ENCODE peak calls at places on chromosomes 12 and 14, in four cellular contexts. S is K562, A is keratinocyte, L is endothelial cell of umbilical vein. Y is an unnamed sample.

GRCh38 chr12:76312314-76312713 is 35.9 kb downstream of the BBS10 start:
- DNase-seq in S (no peak), A (no peak), L (peak; percentile 30), Y (no peak)

GRCh38 chr14:87066221-87066817 is 926.7 kb downstream of the GALC start:
- DNase-seq in S (no peak), A (no peak), L (no peak), Y (peak; percentile 4)

GRCh38 chr14:93045211-93045674 is 70.5 kb downstream of the ITPK1 start:
- DNase-seq in S (peak; percentile 35), A (no peak), L (peak; percentile 16), Y (no peak)

GRCh38 chr14:54108481-54109471 is 152.2 kb upstream of the BMP4 start:
- DNase-seq in S (no peak), A (no peak), L (peak; percentile 94), Y (peak; percentile 82)

GRCh38 chr14:54603362-54603761 is 36.4 kb downstream of the SAMD4A start:
- DNase-seq in S (no peak), A (no peak), L (peak; percentile 48), Y (peak; percentile 82)

GRCh38 chr12:27781680-27782079 is 1.6 kb upstream of the MANSC4 start:
- DNase-seq in S (no peak), A (no peak), L (no peak), Y (peak; percentile 67)

GRCh38 chr12:46004715-46005114 is 14.3 kb upstream of the SCAF11 start:
- DNase-seq in S (no peak), A (no peak), L (no peak), Y (no peak)

GRCh38 chr12:130160711-130161231 is 1.5 kb upstream of the FZD10 start:
- DNase-seq in S (no peak), A (no peak), L (no peak), Y (no peak)

GRCh38 chr14:90641111-90642010 is 174.9 kb downstream of the TTC7B start:
- DNase-seq in S (no peak), A (no peak), L (no peak), Y (peak; percentile 29)

GRCh38 chr14:99519931-99520421 is 38.8 kb downstream of the CCNK start:
- DNase-seq in S (no peak), A (no peak), L (no peak), Y (no peak)

DNA sequence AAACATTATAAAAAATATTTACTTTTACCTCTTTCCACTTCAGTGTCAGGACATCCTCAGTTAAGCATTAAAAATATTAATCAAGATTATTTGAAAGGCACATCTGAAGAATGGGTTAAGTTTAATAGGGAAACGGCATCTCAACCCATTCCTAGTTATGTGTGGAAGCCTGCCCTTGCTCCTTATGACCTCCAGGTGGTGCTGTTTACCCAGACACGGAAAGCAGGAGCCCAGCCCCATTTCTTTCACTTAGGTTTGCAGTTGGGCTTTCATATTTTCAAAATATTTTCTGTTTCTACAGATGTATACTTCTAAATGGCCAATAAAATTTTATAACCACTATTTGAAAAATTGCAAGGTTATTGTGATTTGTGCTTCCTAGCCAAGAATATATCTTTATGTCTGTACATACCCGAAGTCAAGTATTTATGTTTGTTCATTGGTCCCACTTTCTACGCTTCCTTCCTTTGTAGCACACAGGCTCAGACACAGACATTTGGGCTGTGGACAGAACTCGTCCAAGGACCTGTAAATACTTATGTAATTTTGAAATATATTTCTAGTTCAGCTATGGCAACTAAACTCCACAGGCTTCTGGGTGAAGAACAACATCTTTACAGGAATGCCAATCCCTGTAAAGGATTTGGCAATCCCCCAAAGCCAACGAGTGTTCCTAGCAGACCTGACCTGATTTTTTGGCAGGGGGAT is 247.1 kb downstream of the AKAP6 start:
- DNase-seq in S (peak; percentile 48), A (no peak), L (peak; percentile 57), Y (peak; percentile 59)
- H3K4me2 ChIP-seq in S (no peak overlapping the region), A (no peak overlapping the region), L (no peak overlapping the region), Y (no peak overlapping the region)

DNA sequence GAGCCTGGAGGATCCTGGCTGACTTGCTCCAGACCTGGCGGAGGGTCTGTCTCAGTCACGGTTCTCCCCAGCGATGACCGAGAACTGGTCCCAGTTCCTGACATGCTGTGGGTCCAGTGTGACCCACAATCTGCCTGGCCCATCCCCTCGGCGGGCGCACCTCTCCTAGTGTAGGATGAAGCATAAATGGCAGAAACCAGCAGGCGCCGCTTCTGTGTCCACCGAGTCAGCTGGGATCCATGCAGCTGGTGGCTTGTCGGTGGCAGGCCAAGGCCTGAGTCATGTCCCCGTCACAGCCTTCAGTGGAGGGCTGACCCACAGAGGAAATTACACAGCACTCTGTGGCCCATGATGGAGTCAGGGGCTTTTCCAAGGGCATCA is 38.5 kb downstream of the NFKBIA start:
- DNase-seq in S (peak; percentile 56), A (no peak), L (peak; percentile 33), Y (peak; percentile 74)
- H3K9me1 ChIP-seq in S (no peaks in the 10 kb centered on the region), A (peaks cover 3% of the 10 kb centered on the region), L (no peaks in the 10 kb centered on the region), Y (peaks cover 33% of the 10 kb centered on the region)

GRCh38 chr12:112971248-112971647 is 7.1 kb upstream of the OAS2 start:
- DNase-seq in S (no peak), A (no peak), L (peak; percentile 38), Y (peak; percentile 2)
- H3K4me2 ChIP-seq in S (no peak overlapping the region), A (no peak overlapping the region), L (no peak overlapping the region), Y (no peak overlapping the region)

GRCh38 chr12:68451261-68452091 is 119.3 kb upstream of the MDM1 start:
- DNase-seq in S (peak; percentile 52), A (no peak), L (peak; percentile 11), Y (peak; percentile 89)

GRCh38 chr12:68453876-68454275 is 121.7 kb upstream of the MDM1 start:
- DNase-seq in S (no peak), A (no peak), L (no peak), Y (no peak)

GRCh38 chr12:68454855-68455254 is 122.7 kb upstream of the MDM1 start:
- DNase-seq in S (no peak), A (no peak), L (peak; percentile 20), Y (no peak)

GRCh38 chr12:68453278-68453677 is 121.1 kb upstream of the MDM1 start:
- DNase-seq in S (no peak), A (no peak), L (no peak), Y (no peak)

DNA sequence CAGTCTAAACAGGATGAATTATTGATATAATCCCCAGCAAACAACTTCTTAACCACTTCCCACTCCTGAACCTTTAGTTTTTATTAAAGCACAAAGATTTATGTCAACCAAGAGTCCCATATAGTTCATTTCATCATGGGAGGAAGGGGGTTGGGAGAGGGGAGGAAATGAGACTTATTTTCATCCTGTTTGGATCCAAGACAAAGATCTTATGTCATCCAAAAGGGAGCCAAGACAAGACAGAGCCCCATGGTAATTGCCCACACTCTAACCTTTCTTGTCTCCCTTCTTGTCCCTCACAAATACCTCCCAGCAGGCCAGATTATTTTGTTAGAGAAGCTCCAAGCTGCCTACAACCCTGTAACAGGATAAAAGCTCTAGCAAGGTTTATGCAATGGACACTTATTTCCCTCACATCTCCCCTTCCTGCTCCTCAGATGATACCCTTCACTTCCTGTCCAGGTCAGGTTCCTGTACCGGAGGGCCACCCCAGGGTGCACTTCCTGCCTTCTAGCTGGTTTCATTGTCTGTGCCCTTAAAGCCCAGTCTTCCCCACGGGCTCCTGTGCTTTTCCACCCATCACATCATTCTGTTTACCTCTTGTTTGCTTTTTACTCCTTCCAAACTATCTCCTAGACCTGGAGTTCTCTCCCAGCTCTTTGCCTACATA is 123.6 kb upstream of the MDM1 start:
- DNase-seq in S (no peak), A (no peak), L (peak; percentile 40), Y (peak; percentile 12)
- H3K9me1 ChIP-seq in S (no peaks in the 10 kb centered on the region), A (no peaks in the 10 kb centered on the region), L (no peaks in the 10 kb centered on the region), Y (peaks cover 4% of the 10 kb centered on the region)